ENCODE peak calls at places on chromosomes 2 and 18, in ten cellular contexts. G, C, M, B, A, R, P, S, J and E are unnamed samples.

GRCh38 chr2:108301558-108301957 is 12.9 kb downstream of the SULT1C2 start:
- DNase-seq in G (no peak), C (no peak), M (no peak), B (no peak), A (no peak), R (no peak), P (no peak), S (no peak), J (no peak), E (no peak)

GRCh38 chr2:150735894-150736498 is 248.5 kb upstream of the RND3 start:
- DNase-seq in G (no peak), C (no peak), M (no peak), B (no peak), A (no peak), R (no peak), P (no peak), S (no peak), J (no peak), E (no peak)

GRCh38 chr2:32591669-32592463 is 36.0 kb upstream of the TTC27 start:
- DNase-seq in G (no peak), C (no peak), M (no peak), B (peak), A (no peak), R (no peak), P (no peak), S (no peak), J (no peak), E (no peak)

GRCh38 chr2:43081131-43081745 is 145.2 kb downstream of the ZFP36L2 start:
- DNase-seq in G (no peak), C (no peak), M (no peak), B (no peak), A (no peak), R (no peak), P (no peak), S (no peak), J (no peak), E (no peak)

GRCh38 chr2:156325671-156326385 is 6.7 kb downstream of the NR4A2 start:
- DNase-seq in G (no peak), C (no peak), M (no peak), B (no peak), A (no peak), R (no peak), P (no peak), S (no peak), J (no peak), E (no peak)

GRCh38 chr2:200396726-200397348 is 90.3 kb downstream of the SPATS2L start:
- DNase-seq in G (no peak), C (no peak), M (no peak), B (no peak), A (no peak), R (no peak), P (peak), S (no peak), J (no peak), E (no peak)

GRCh38 chr2:59353301-59353921 is 1112.3 kb upstream of the FANCL start:
- DNase-seq in G (no peak), C (no peak), M (no peak), B (no peak), A (no peak), R (no peak), P (no peak), S (no peak), J (no peak), E (no peak)

GRCh38 chr18:50194623-50195532 is at the start of gene MYO5B:
- DNase-seq in G (peak), C (peak), M (peak), B (no peak), A (peak), R (no peak), P (peak), S (peak), J (peak), E (peak)

GRCh38 chr2:190746971-190747761 is 98.3 kb downstream of the NAB1 start:
- DNase-seq in G (no peak), C (no peak), M (no peak), B (peak), A (no peak), R (peak), P (no peak), S (no peak), J (no peak), E (no peak)

GRCh38 chr2:145597809-145598208 is 1077.9 kb upstream of the ZEB2 start:
- DNase-seq in G (no peak), C (no peak), M (no peak), B (no peak), A (no peak), R (no peak), P (no peak), S (no peak), J (no peak), E (no peak)

GRCh38 chr2:43102366-43103092 is 123.9 kb downstream of the ZFP36L2 start:
- DNase-seq in G (no peak), C (peak), M (no peak), B (no peak), A (no peak), R (no peak), P (no peak), S (no peak), J (no peak), E (no peak)

GRCh38 chr2:240294514-240294913 is 140.9 kb upstream of the GPC1 start:
- DNase-seq in G (no peak), C (no peak), M (no peak), B (no peak), A (no peak), R (no peak), P (no peak), S (no peak), J (no peak), E (no peak)

GRCh38 chr2:174180165-174180724 is 68.1 kb downstream of the OLA1 start:
- DNase-seq in G (no peak), C (no peak), M (no peak), B (peak), A (no peak), R (no peak), P (peak), S (no peak), J (no peak), E (no peak)

GRCh38 chr2:96906719-96907404 is 37.0 kb upstream of the SEMA4C start:
- DNase-seq in G (no peak), C (peak), M (no peak), B (no peak), A (no peak), R (no peak), P (no peak), S (no peak), J (no peak), E (no peak)

GRCh38 chr2:45130758-45131157 is 121.5 kb upstream of the SIX2 start:
- DNase-seq in G (no peak), C (no peak), M (no peak), B (no peak), A (no peak), R (no peak), P (no peak), S (no peak), J (no peak), E (no peak)

GRCh38 chr18:79487198-79488165 is 91.8 kb downstream of the NFATC1 start:
- DNase-seq in G (no peak), C (peak), M (no peak), B (no peak), A (no peak), R (no peak), P (no peak), S (no peak), J (no peak), E (no peak)